ENCODE peak calls at places on chromosome 12, in four cellular contexts. One of them, this sample, is unnamed.
A peak's percentile ranks its signal among the peaks of the same experiment; 100 is the strongest.

GRCh38 chr12:5085896-5086295 is 42.2 kb downstream of the KCNA5 start:
- DNase-seq in RWPE1: no peak
- DNase-seq in pancreas: no peak
- DNase-seq in Calu3: no peak
- DNase-seq in this sample: no peak

GRCh38 chr12:124654666-124655316 is 87.4 kb upstream of the NCOR2 start:
- DNase-seq in RWPE1: no peak
- DNase-seq in pancreas: peak; percentile 62
- DNase-seq in Calu3: peak; percentile 73
- DNase-seq in this sample: no peak

GRCh38 chr12:127599441-127599840 is 667.5 kb upstream of the TMEM132C start:
- DNase-seq in RWPE1: no peak
- DNase-seq in pancreas: no peak
- DNase-seq in Calu3: no peak
- DNase-seq in this sample: no peak

GRCh38 chr12:87690236-87690810 is 338.9 kb downstream of the C12orf50 start:
- DNase-seq in RWPE1: peak; percentile 7
- DNase-seq in pancreas: no peak
- DNase-seq in Calu3: no peak
- DNase-seq in this sample: no peak

GRCh38 chr12:29782285-29782820 is 1.4 kb downstream of the TMTC1 start:
- DNase-seq in RWPE1: peak; percentile 4
- DNase-seq in pancreas: no peak
- DNase-seq in Calu3: no peak
- DNase-seq in this sample: no peak

GRCh38 chr12:38905480-38906351 is at the start of gene CPNE8:
- DNase-seq in RWPE1: peak; percentile 86
- DNase-seq in pancreas: peak; percentile 71
- DNase-seq in Calu3: peak; percentile 73
- DNase-seq in this sample: peak; percentile 92

GRCh38 chr12:85741051-85741450 is 95.2 kb downstream of the RASSF9 start:
- DNase-seq in RWPE1: no peak
- DNase-seq in pancreas: no peak
- DNase-seq in Calu3: no peak
- DNase-seq in this sample: no peak

GRCh38 chr12:55838361-55838760 is 4.4 kb downstream of the MMP19 start:
- DNase-seq in RWPE1: no peak
- DNase-seq in pancreas: no peak
- DNase-seq in Calu3: no peak
- DNase-seq in this sample: no peak

GRCh38 chr12:52976574-52977071 is 27.7 kb downstream of the KRT18 start:
- DNase-seq in RWPE1: no peak
- DNase-seq in pancreas: no peak
- DNase-seq in Calu3: no peak
- DNase-seq in this sample: no peak

GRCh38 chr12:23083267-23083666 is 458.3 kb downstream of the ETNK1 start:
- DNase-seq in RWPE1: peak; percentile 38
- DNase-seq in pancreas: no peak
- DNase-seq in Calu3: peak; percentile 7
- DNase-seq in this sample: no peak

GRCh38 chr12:19834596-19834995 is 395.3 kb downstream of the AEBP2 start:
- DNase-seq in RWPE1: no peak
- DNase-seq in pancreas: no peak
- DNase-seq in Calu3: no peak
- DNase-seq in this sample: no peak

GRCh38 chr12:28759334-28759733 is 389.7 kb upstream of the FAR2 start:
- DNase-seq in RWPE1: peak; percentile 33
- DNase-seq in pancreas: no peak
- DNase-seq in Calu3: peak; percentile 34
- DNase-seq in this sample: no peak
- TF ChIP-seq CTCF in RWPE1: no peak
- TF ChIP-seq CTCF in pancreas: no peak
- TF ChIP-seq CTCF in Calu3: no peak
- TF ChIP-seq CTCF in this sample: no peak

DNA sequence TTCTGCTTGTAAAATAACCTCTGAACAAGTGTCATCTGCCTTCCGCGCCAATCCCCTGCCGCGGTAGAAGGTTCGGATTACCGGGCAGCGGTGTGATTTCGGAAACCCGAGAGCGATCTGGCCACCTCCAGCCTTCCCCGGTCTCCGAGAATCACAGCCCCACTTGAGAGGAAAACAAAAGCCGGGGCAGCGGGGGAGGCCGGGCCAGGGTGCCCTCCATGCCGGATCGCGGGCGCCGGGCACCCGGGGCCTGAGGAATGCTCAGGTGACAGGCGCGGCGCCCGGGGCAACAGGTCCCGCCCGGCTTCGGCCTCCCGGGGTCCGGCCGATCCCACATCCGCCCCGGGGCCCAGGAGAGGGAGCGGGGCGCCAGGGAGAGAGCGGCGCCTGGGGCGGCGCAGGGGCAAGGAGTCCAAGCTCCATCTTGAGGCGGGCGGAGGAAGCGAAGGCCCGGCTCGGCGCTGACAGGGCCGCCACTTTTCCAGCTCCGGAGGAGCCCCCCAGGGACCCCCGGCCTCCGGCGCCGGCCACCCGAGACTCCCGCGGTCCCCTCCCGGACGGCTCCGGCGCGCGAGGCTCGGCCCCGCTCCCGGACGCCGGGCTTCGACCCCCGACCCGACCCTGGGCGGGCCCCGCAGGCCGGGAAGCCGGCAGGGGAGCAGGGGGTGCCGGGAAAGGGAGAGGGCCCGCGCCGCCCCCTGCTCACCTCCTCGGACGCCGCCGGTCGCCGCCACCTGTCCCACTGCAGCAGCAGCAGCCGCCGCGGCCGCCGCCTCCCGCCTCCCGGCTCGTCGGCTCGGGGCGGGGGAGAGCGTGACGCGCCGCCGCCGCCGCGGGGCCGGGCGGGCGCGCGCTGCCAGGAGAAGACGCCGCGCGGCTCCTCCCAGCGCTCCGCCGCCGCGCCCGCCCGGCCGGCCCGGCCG is at the start of gene CLIP1:
- DNase-seq in RWPE1: no peak
- DNase-seq in pancreas: peak; percentile 77
- DNase-seq in Calu3: peak; percentile 87
- DNase-seq in this sample: peak; percentile 90
- TF ChIP-seq CTCF in RWPE1: peak; percentile 52
- TF ChIP-seq CTCF in pancreas: no peak
- TF ChIP-seq CTCF in Calu3: no peak
- TF ChIP-seq CTCF in this sample: peak; percentile 63

GRCh38 chr12:76083246-76083735 is 1.2 kb downstream of the NAP1L1 start:
- DNase-seq in RWPE1: no peak
- DNase-seq in pancreas: no peak
- DNase-seq in Calu3: no peak
- DNase-seq in this sample: no peak

GRCh38 chr12:76084277-76085158 is at the start of gene NAP1L1:
- DNase-seq in RWPE1: peak; percentile 97
- DNase-seq in pancreas: peak; percentile 95
- DNase-seq in Calu3: peak; percentile 98
- DNase-seq in this sample: peak; percentile 98

GRCh38 chr12:76083761-76084276 is 666 bp downstream of the NAP1L1 start:
- DNase-seq in RWPE1: peak; percentile 81
- DNase-seq in pancreas: peak; percentile 46
- DNase-seq in Calu3: peak; percentile 81
- DNase-seq in this sample: peak; percentile 88

GRCh38 chr12:76081909-76082308 is 2.6 kb downstream of the NAP1L1 start:
- DNase-seq in RWPE1: no peak
- DNase-seq in pancreas: no peak
- DNase-seq in Calu3: no peak
- DNase-seq in this sample: no peak

DNA sequence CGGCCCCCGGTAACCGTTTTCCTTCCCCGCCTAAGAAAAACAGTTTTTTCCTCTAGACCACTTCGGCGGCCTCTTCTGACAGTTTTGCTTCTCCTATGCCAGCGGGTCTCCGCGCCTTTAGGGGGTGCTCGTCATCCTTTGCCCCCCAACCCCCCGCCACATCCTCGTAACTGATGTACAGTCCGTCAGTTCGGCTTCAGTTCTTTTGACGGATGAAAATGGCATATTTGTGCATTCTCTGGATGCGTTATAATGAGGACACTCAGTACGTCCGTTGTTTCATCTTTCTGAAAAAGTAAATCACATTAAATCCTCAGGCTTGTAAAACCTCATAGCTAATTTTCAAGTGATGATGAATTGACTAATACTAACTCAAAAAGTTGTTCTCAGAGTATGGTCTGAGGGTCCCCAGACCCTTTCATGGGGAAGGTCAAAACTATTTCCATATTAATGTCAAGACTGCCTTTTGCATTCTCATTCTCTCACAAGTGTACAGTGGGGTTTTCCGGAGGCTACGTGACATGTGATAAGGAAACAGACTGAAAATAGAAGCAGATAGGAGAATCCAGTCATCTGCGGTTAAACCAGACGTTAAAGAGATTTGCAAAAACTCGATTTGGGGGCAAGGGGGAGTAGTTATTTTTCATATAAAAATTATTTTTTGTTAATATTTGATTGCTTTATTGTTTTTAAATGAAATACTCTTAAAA is 829 bp upstream of the NAP1L1 start:
- DNase-seq in RWPE1: no peak
- DNase-seq in pancreas: no peak
- DNase-seq in Calu3: no peak
- DNase-seq in this sample: no peak
- TF ChIP-seq CTCF in RWPE1: peak; percentile 44
- TF ChIP-seq CTCF in pancreas: no peak
- TF ChIP-seq CTCF in Calu3: peak; percentile 13
- TF ChIP-seq CTCF in this sample: peak; percentile 50

GRCh38 chr12:98419101-98419794 is 96.1 kb upstream of the TMPO start:
- DNase-seq in RWPE1: no peak
- DNase-seq in pancreas: no peak
- DNase-seq in Calu3: no peak
- DNase-seq in this sample: no peak

GRCh38 chr12:98419795-98420402 is 95.5 kb upstream of the TMPO start:
- DNase-seq in RWPE1: no peak
- DNase-seq in pancreas: no peak
- DNase-seq in Calu3: no peak
- DNase-seq in this sample: no peak

GRCh38 chr12:98418357-98419075 is 96.9 kb upstream of the TMPO start:
- DNase-seq in RWPE1: peak; percentile 91
- DNase-seq in pancreas: peak; percentile 53
- DNase-seq in Calu3: peak; percentile 95
- DNase-seq in this sample: peak; percentile 91

GRCh38 chr12:98417303-98417702 is 98.1 kb upstream of the TMPO start:
- DNase-seq in RWPE1: no peak
- DNase-seq in pancreas: no peak
- DNase-seq in Calu3: no peak
- DNase-seq in this sample: no peak

DNA sequence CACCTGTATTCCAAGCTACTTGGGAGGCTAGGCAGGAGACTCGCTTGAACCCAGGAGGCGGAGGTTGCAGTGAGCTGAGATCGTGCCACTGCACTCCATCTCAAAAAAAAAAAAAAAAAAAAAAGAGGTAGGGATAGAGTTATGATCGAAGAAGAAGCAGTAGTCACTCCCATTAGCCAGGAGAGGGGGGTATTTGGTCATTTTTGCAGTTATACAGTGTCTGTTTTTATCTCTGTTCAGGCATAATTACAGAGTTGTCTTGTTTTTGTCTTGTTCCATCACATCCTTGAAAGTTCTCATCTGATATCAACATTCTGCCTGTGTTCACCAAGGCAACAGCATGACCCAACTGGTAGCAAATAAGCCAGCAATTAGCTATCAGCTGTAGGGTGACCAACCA is 98.5 kb upstream of the TMPO start:
- DNase-seq in RWPE1: peak; percentile 41
- DNase-seq in pancreas: no peak
- DNase-seq in Calu3: peak; percentile 34
- DNase-seq in this sample: no peak
- TF ChIP-seq CTCF in RWPE1: no peak
- TF ChIP-seq CTCF in pancreas: no peak
- TF ChIP-seq CTCF in Calu3: no peak
- TF ChIP-seq CTCF in this sample: peak; percentile 55

DNA sequence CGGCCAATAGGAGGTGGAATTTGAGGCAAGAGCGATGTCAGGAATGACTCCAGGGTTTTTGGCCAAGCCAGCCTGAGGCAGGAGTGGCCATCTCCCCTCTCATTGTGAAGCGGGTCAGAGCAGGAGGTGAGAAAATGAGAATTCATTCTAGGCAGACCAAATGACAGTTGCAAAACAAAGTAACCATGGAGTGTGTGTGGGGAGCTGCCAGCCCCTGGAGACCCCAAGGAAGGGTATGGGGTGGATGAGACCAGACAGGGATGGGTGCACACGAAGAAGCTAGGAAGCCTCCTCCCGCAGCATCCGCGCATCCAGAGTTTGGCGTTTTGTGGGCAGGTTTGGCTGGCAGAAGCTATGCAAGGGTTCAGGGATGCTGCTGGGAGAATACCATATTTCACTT is 38.8 kb downstream of the FZD10 start:
- DNase-seq in RWPE1: no peak
- DNase-seq in pancreas: no peak
- DNase-seq in Calu3: no peak
- DNase-seq in this sample: peak; percentile 60
- TF ChIP-seq CTCF in RWPE1: no peak
- TF ChIP-seq CTCF in pancreas: no peak
- TF ChIP-seq CTCF in Calu3: no peak
- TF ChIP-seq CTCF in this sample: no peak

DNA sequence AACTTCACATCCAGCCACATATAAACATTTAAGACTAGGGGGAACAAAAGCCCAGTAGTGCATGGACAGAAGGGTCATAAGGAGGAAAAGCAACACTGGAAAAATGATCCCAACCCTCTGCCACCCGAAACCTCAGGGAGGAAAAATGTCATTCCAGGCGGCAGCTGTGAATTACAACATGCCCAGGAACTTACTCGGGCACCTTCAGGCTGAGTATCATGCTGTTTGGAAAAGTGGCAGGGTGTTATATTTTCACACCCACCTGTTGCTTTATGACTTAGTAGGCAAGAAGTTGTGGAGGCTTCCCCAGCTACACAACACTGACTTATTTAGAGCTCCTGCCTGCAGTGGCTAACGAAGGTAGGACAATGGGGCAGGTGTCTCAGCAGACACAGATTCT is 96.2 kb upstream of the IFNG-AS1 start:
- DNase-seq in RWPE1: no peak
- DNase-seq in pancreas: no peak
- DNase-seq in Calu3: no peak
- DNase-seq in this sample: no peak
- TF ChIP-seq CTCF in RWPE1: no peak
- TF ChIP-seq CTCF in pancreas: no peak
- TF ChIP-seq CTCF in Calu3: no peak
- TF ChIP-seq CTCF in this sample: no peak

This sample was measured in osteocyte.